ENCODE peak calls at places on chromosomes 16 and 17, in four cellular contexts. E is GM23248, G is PC-3, Z is GM23338. F is an unnamed sample.
A peak's percentile ranks its signal among the peaks of the same experiment; 100 is the strongest.

GRCh38 chr16:11391576-11391975 is 46.3 kb downstream of the RMI2 start:
- DNase-seq in Z (peak; percentile 67), E (no peak), G (peak; percentile 24), F (no peak)

GRCh38 chr17:70076189-70076588 is 1.2 kb downstream of the KCNJ16 start:
- DNase-seq in E (peak; percentile 8), G (no peak), Z (no peak), F (no peak)

GRCh38 chr16:15502041-15502725 is 67.8 kb downstream of the BMERB1 start:
- DNase-seq in G (peak; percentile 77), E (peak; percentile 95), Z (peak; percentile 26), F (no peak)

GRCh38 chr17:6574689-6575595 is 18.6 kb upstream of the PITPNM3 start:
- DNase-seq in Z (no peak), G (no peak), E (peak; percentile 89), F (peak; percentile 25)

GRCh38 chr17:284676-285355 is 67.8 kb downstream of the RPH3AL start:
- DNase-seq in G (no peak), E (no peak), Z (no peak), F (no peak)

GRCh38 chr16:49492090-49492801 is 118.6 kb downstream of the C16orf78 start:
- DNase-seq in Z (peak; percentile 78), G (peak; percentile 6), E (peak; percentile 39), F (peak; percentile 83)

GRCh38 chr17:57356722-57357391 is 100.5 kb downstream of the MSI2 start:
- DNase-seq in Z (peak; percentile 43), G (no peak), E (no peak), F (peak; percentile 74)

GRCh38 chr17:48554412-48555090 is 9.6 kb upstream of the HOXB2 start:
- DNase-seq in E (no peak), G (no peak), Z (peak; percentile 40), F (peak; percentile 59)

GRCh38 chr16:12061336-12062055 is 85.0 kb downstream of the SNX29 start:
- DNase-seq in G (peak; percentile 38), Z (no peak), E (peak; percentile 50), F (no peak)

GRCh38 chr17:29945281-29945680 is 3.8 kb downstream of the EFCAB5 start:
- DNase-seq in E (no peak), G (no peak), Z (no peak), F (no peak)

GRCh38 chr16:11914759-11915643 is 755 bp downstream of the GSPT1 start:
- DNase-seq in Z (peak; percentile 63), G (peak; percentile 23), E (peak; percentile 74), F (peak; percentile 63)

GRCh38 chr16:13018026-13018425 is 116.6 kb downstream of the SHISA9 start:
- DNase-seq in G (no peak), E (no peak), Z (peak; percentile 44), F (no peak)

GRCh38 chr16:31480851-31481250 is 2.1 kb upstream of the SLC5A2 start:
- DNase-seq in E (no peak), G (no peak), Z (no peak), F (no peak)

GRCh38 chr16:69407702-69408323 is 16.6 kb upstream of the CYB5B start:
- DNase-seq in G (no peak), E (no peak), Z (no peak), F (no peak)

GRCh38 chr17:33667671-33668070 is 374.6 kb upstream of the ASIC2 start:
- DNase-seq in E (no peak), G (no peak), Z (no peak), F (no peak)

GRCh38 chr17:50090971-50091950 is 3.9 kb upstream of the PDK2 start:
- DNase-seq in E (no peak), G (no peak), Z (no peak), F (no peak)

GRCh38 chr17:67862614-67863217 is 37.4 kb downstream of the BPTF start:
- DNase-seq in Z (peak; percentile 49), G (peak; percentile 21), E (peak; percentile 11), F (peak; percentile 7)

GRCh38 chr16:75322706-75323105 is 71.3 kb upstream of the BCAR1 start:
- DNase-seq in Z (no peak), G (peak; percentile 73), E (peak; percentile 68), F (no peak)

GRCh38 chr16:70688266-70688742 is 2.5 kb upstream of the MTSS2 start:
- DNase-seq in E (peak; percentile 60), G (no peak), Z (peak; percentile 60), F (no peak)

GRCh38 chr17:8117367-8117979 is 841 bp downstream of the ALOXE3 start:
- DNase-seq in E (no peak), G (no peak), Z (no peak), F (no peak)

GRCh38 chr17:36755586-36755985 is 154.2 kb downstream of the MRM1 start:
- DNase-seq in E (peak; percentile 11), G (peak; percentile 46), Z (peak; percentile 85), F (peak; percentile 70)

GRCh38 chr16:82108101-82108500 is 61.9 kb downstream of the MPHOSPH6 start:
- DNase-seq in G (no peak), E (no peak), Z (no peak), F (no peak)

GRCh38 chr16:84369938-84370627 is 1.7 kb downstream of the ATP2C2 start:
- DNase-seq in Z (peak; percentile 28), E (no peak), G (peak; percentile 69), F (no peak)

GRCh38 chr16:22425847-22426246 is 51.4 kb upstream of the CDR2 start:
- DNase-seq in E (no peak), G (no peak), Z (peak; percentile 41), F (no peak)

GRCh38 chr16:84844049-84844350 is 24.2 kb downstream of the CRISPLD2 start:
- DNase-seq in E (no peak), G (no peak), Z (no peak), F (no peak)

GRCh38 chr16:12323007-12323699 is 346.6 kb downstream of the SNX29 start:
- DNase-seq in Z (no peak), G (no peak), E (peak; percentile 4), F (peak; percentile 32)

GRCh38 chr16:75402174-75402820 is 31.0 kb downstream of the CFDP1 start:
- DNase-seq in G (peak; percentile 51), Z (no peak), E (peak; percentile 89), F (no peak)

GRCh38 chr17:51289776-51290175 is 29.4 kb downstream of the UTP18 start:
- DNase-seq in Z (no peak), E (no peak), G (no peak), F (no peak)

GRCh38 chr17:58338907-58339774 is 10.5 kb upstream of the TSPOAP1 start:
- DNase-seq in G (no peak), E (peak; percentile 70), Z (peak; percentile 74), F (peak; percentile 26)

GRCh38 chr16:74275031-74275636 is 21.5 kb upstream of the PSMD7 start:
- DNase-seq in Z (peak; percentile 19), E (peak; percentile 43), G (peak; percentile 45), F (no peak)

GRCh38 chr17:50850640-50851039 is 15.3 kb downstream of the WFIKKN2 start:
- DNase-seq in Z (no peak), E (no peak), G (no peak), F (no peak)

DNA sequence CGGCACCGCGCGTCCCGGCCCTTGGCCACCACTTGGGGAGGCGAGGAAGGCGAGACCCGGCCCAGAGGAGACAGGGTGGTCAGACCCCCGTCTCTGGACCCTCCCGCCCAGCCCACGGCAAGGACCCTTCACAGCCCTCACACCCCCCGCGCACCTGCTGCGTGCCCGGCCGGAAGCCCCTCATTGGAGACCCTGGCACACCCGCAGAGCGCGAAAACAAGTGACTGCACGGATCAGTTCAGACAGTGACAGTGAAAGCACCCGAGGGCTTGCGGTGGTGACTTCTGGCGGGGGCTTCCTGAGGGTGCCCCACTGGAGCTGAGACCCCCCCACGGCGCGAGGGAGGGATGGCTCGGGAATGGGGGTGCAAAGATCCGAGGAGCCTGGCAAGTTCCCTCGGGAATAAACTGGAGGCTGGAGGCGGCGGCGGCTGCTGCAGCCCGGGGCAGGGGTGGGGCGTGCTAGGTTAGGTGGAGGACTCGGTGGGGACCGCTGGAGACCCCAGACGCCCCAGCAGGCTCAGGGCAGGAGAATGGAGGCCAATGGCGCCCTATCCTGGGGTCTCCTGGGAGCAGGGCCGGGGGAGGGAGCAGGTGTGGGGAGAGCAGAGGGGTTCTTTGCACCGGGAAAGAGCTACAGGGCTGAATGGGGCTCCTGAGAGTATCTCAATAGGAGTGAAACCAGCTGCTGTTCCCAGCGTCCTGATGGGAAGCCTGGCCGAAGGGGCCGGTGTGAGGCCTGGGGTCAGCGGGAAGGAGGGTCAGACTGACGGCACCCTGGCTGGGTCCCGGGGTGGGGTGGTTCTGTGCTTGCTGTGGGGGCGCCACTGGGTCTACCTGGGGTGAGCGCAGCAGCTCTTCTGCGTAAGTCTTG is 824 bp upstream of the FBXL16 start:
- DNase-seq in G (no peak), Z (peak; percentile 76), E (no peak), F (peak; percentile 45)
- TF ChIP-seq EZH2 in G (no peak), Z (peak; percentile 42), E (peak; percentile 79), F (peak; percentile 98)

DNA sequence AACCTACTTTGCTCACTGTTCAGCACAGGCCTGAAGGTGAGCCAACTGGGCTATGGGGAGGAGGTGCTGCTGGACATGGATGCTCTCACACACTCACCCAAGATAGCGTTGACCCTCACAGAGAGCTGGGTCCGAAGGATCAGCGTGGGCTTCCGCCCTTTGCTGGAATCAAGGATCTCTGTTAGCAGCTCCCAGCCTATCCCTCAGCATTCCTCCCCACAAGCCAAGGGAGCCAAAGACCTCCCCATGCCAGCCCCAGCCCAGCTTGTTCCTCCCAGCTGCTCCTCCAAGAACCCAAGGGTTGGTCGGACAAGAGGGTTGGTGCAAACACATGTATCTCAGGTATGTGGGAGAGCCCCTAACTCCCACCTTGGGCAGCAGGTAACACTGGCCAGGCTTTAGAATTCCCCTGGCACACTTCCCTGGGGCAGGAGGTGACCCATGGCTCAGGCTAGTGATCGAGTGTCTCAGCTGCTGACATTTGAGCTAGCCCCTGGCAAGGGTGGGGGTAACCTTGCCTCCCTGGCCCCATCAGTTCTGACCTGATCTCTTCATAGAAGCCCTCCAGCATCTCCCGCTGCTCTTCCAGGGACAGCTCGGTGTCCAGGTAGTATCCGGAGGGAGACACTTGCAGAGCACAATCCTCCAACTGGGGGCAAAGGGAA is 8.3 kb downstream of the FHOD1 start:
- DNase-seq in E (no peak), G (no peak), Z (no peak), F (no peak)
- H3F3A ChIP-seq in E (peaks cover 35% of the 10 kb centered on the region), G (peaks cover 9% of the 10 kb centered on the region), Z (peaks cover 9% of the 10 kb centered on the region), F (no peaks in the 10 kb centered on the region)

GRCh38 chr17:77962349-77962748 is 3.8 kb downstream of the TNRC6C start:
- DNase-seq in Z (no peak), G (no peak), E (no peak), F (peak; percentile 32)

GRCh38 chr17:77965354-77965753 is 6.9 kb downstream of the TNRC6C start:
- DNase-seq in E (no peak), Z (no peak), G (no peak), F (no peak)

GRCh38 chr17:77966476-77966875 is 8.0 kb downstream of the TNRC6C start:
- DNase-seq in G (no peak), E (peak; percentile 12), Z (no peak), F (no peak)

GRCh38 chr17:77961741-77962140 is 3.2 kb downstream of the TNRC6C start:
- DNase-seq in G (no peak), E (no peak), Z (no peak), F (no peak)

GRCh38 chr17:77963441-77963840 is 4.9 kb downstream of the TNRC6C start:
- DNase-seq in E (peak; percentile 91), G (no peak), Z (no peak), F (peak; percentile 74)
- H3K4me1 ChIP-seq in E (peaks cover 17% of the 10 kb centered on the region), G (peaks cover 7% of the 10 kb centered on the region), Z (peaks cover 51% of the 10 kb centered on the region), F (peaks cover 47% of the 10 kb centered on the region)

GRCh38 chr17:43994272-43995149 is 9.9 kb upstream of the NAGS start:
- DNase-seq in G (peak; percentile 87), Z (peak; percentile 86), E (peak; percentile 82), F (peak; percentile 86)

GRCh38 chr17:43992641-43993040 is 11.8 kb upstream of the NAGS start:
- DNase-seq in E (no peak), Z (no peak), G (no peak), F (no peak)

GRCh38 chr17:43999024-43999423 is 5.4 kb upstream of the NAGS start:
- DNase-seq in G (no peak), Z (no peak), E (no peak), F (no peak)

GRCh38 chr17:43998552-43998951 is 5.9 kb upstream of the NAGS start:
- DNase-seq in Z (no peak), E (peak; percentile 71), G (peak; percentile 39), F (no peak)

GRCh38 chr17:43995150-43995471 is 9.3 kb upstream of the NAGS start:
- DNase-seq in E (no peak), G (no peak), Z (no peak), F (no peak)
- TF ChIP-seq EZH2 in E (no peak), G (no peak), Z (no peak), F (peak; percentile 23)